ENCODE peak calls at places on chromosomes 12 and 14, in eight cellular contexts. A is GM23248; H is lower lobe of right lung; R is body of pancreas; P is Peyer's patch; Y is CD4-positive, CD25-positive, alpha-beta regulatory T cell; E is pancreas; O is NT2/D1. W is an unnamed sample.

GRCh38 chr14:68082698-68083291 is 263.2 kb downstream of the RAD51B start:
- DNase-seq in A (no peak), H (no peak), R (no peak), P (no peak), Y (no peak), E (no peak), O (no peak), W (no peak)

GRCh38 chr12:91931110-91931509 is 214.5 kb downstream of the BTG1 start:
- DNase-seq in A (peak; percentile 39), H (peak; percentile 45), R (peak; percentile 88), P (no peak), Y (no peak), E (peak; percentile 79), O (no peak), W (no peak)

GRCh38 chr12:29783773-29784666 is at the start of gene TMTC1:
- DNase-seq in A (peak; percentile 87), H (peak; percentile 64), R (peak; percentile 73), P (peak; percentile 59), Y (no peak), E (peak; percentile 43), O (peak; percentile 80), W (peak; percentile 87)

GRCh38 chr12:95118138-95118787 is 44.8 kb upstream of the NR2C1 start:
- DNase-seq in A (peak; percentile 88), H (no peak), R (no peak), P (no peak), Y (no peak), E (peak; percentile 19), O (no peak), W (no peak)

GRCh38 chr14:88130057-88130432 is 125.1 kb downstream of the GPR65 start:
- DNase-seq in A (no peak), H (no peak), R (no peak), P (no peak), Y (no peak), E (no peak), O (no peak), W (no peak)

GRCh38 chr12:109737631-109738030 is 24.0 kb downstream of the FAM222A start:
- DNase-seq in A (no peak), H (no peak), R (peak; percentile 27), P (peak; percentile 43), Y (no peak), E (peak; percentile 24), O (no peak), W (no peak)

GRCh38 chr12:12764824-12765223 is 20.6 kb upstream of the APOLD1 start:
- DNase-seq in A (no peak), H (no peak), R (no peak), P (no peak), Y (no peak), E (no peak), O (no peak), W (peak; percentile 23)

GRCh38 chr12:46661161-46661845 is 164.5 kb downstream of the SLC38A4 start:
- DNase-seq in A (peak; percentile 87), H (no peak), R (peak; percentile 25), P (no peak), Y (peak; percentile 50), E (peak; percentile 29), O (peak; percentile 49), W (peak; percentile 80)

DNA sequence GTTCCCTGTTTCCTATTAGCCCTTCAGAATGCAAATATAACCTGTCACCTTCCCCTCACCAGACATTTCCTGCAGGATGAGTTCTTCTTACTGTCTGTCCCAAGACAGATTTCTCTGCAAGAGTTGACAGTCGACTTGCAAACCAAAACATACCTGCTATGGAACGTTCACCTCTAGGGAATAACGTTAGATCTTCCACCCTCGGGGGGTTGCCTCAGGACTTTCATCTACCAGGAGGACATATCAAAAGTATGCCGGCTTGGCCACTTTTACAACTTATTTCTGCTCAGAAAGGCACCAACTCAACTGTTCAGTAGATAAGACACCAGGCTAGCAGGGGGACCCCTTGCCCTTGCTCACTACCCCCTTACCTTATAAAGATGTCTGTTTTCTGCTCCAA is 92.5 kb downstream of the DAAM1 start:
- DNase-seq in A (no peak), H (no peak), R (no peak), P (no peak), Y (no peak), E (no peak), O (no peak), W (no peak)
- H3K4me1 ChIP-seq in A (peaks cover 73% of the 10 kb centered on the region), H (peaks cover 30% of the 10 kb centered on the region), R (peaks cover 5% of the 10 kb centered on the region), P (no peaks in the 10 kb centered on the region), Y (peaks cover 5% of the 10 kb centered on the region), E (no peaks in the 10 kb centered on the region), O (no peaks in the 10 kb centered on the region), W (no peaks in the 10 kb centered on the region)

GRCh38 chr12:106960443-106960842 is 4.7 kb downstream of the TMEM263 start:
- DNase-seq in A (no peak), H (no peak), R (no peak), P (no peak), Y (no peak), E (no peak), O (no peak), W (no peak)

GRCh38 chr12:106957617-106958016 is 1.9 kb downstream of the TMEM263 start:
- DNase-seq in A (no peak), H (no peak), R (no peak), P (no peak), Y (no peak), E (no peak), O (no peak), W (no peak)

GRCh38 chr12:106956048-106956935 is 585 bp downstream of the TMEM263 start:
- DNase-seq in A (peak; percentile 91), H (peak; percentile 71), R (peak; percentile 83), P (peak; percentile 77), Y (peak; percentile 53), E (peak; percentile 76), O (peak; percentile 36), W (peak; percentile 89)

GRCh38 chr12:106962291-106962690 is 6.6 kb downstream of the TMEM263 start:
- DNase-seq in A (no peak), H (no peak), R (no peak), P (no peak), Y (no peak), E (no peak), O (no peak), W (no peak)
- H3K4me1 ChIP-seq in A (peaks cover 56% of the 10 kb centered on the region), H (peaks cover 21% of the 10 kb centered on the region), R (peaks cover 51% of the 10 kb centered on the region), P (no peaks in the 10 kb centered on the region), Y (peaks cover 17% of the 10 kb centered on the region), E (peaks cover 7% of the 10 kb centered on the region), O (no peaks in the 10 kb centered on the region), W (peaks cover 6% of the 10 kb centered on the region)

GRCh38 chr14:60980811-60981625 is at the start of the genes SLC38A6 and TRMT5:
- DNase-seq in A (peak; percentile 98), H (peak; percentile 94), R (peak; percentile 94), P (peak; percentile 96), Y (peak; percentile 93), E (peak; percentile 94), O (peak; percentile 77), W (peak; percentile 97)

GRCh38 chr14:60974070-60974469 is 6.8 kb downstream of the TRMT5 start:
- DNase-seq in A (no peak), H (no peak), R (no peak), P (no peak), Y (no peak), E (no peak), O (no peak), W (no peak)

GRCh38 chr14:60973070-60973469 is 7.8 kb downstream of the TRMT5 start:
- DNase-seq in A (no peak), H (no peak), R (no peak), P (no peak), Y (no peak), E (no peak), O (no peak), W (no peak)

GRCh38 chr14:60981626-60982455 is 796 bp downstream of the SLC38A6 start:
- DNase-seq in A (peak; percentile 88), H (no peak), R (no peak), P (no peak), Y (no peak), E (no peak), O (no peak), W (peak; percentile 19)

GRCh38 chr14:60977848-60978247 is 3.0 kb downstream of the TRMT5 start:
- DNase-seq in A (no peak), H (no peak), R (no peak), P (no peak), Y (no peak), E (no peak), O (no peak), W (no peak)
- H3K4me1 ChIP-seq in A (peaks cover 28% of the 10 kb centered on the region), H (peaks cover 22% of the 10 kb centered on the region), R (peaks cover 15% of the 10 kb centered on the region), P (no peaks in the 10 kb centered on the region), Y (peaks cover 26% of the 10 kb centered on the region), E (peaks cover 6% of the 10 kb centered on the region), O (no peaks in the 10 kb centered on the region), W (peaks cover 5% of the 10 kb centered on the region)

DNA sequence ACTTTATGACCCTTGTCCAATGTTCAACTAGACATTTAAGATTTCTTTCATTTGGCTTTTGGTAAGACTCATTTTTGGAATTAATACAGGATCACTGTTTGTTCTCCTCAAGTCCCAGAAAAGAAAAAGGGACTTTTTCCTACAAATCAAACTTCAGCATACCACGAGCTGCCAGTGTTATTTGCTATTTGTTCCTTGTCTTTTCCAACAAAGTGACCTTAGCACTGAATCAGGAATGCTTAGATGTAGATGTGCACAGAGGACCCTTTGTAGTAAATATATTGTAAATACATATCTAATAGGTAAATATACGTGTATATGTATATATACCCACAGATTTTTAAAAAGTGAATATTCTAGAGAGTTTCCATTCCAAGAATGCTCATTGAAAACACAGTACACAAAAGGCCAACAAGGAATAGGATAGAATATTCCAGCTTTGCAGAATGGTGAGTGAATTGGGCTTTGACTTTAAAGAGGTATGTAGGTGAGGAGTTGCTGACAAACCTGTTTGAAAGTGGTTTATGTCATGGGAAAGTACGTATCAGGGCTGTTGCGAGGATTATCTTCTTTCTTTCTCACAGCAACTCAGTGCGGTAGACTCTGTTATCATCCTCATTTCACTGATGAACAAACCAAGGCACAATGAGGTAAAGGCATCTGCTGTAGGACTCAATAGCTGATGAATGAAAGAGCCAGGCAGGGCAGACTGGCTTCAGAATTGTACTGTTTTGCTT is 65.0 kb downstream of the HMGA2 start:
- DNase-seq in A (no peak), H (no peak), R (no peak), P (no peak), Y (no peak), E (no peak), O (no peak), W (no peak)
- H3K4me1 ChIP-seq in A (peaks cover 71% of the 10 kb centered on the region), H (peaks cover 16% of the 10 kb centered on the region), R (peaks cover 7% of the 10 kb centered on the region), P (no peaks in the 10 kb centered on the region), Y (no peaks in the 10 kb centered on the region), E (no peaks in the 10 kb centered on the region), O (peaks cover 2% of the 10 kb centered on the region), W (peaks cover 32% of the 10 kb centered on the region)

DNA sequence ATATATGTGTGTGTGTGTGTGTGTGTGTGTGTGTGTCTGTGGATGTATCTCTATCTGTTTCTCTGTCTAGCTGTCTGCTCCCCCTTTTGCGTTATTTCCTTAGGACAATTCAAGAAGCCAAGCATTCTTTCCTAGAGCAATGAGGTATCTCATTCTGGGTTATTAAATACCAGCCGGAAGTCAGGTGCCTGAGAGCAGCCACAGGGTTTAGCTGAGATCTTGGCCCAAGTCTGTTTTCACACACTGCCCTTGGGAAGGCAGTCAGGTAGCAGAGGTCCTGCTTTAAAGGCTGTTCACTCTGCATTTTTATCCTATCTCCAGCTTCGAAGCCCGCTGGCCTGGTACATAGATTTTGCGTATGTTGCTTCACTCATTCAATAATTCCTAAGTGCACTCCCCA is 76.8 kb downstream of the TSPAN9 start:
- DNase-seq in A (no peak), H (no peak), R (no peak), P (no peak), Y (no peak), E (no peak), O (no peak), W (no peak)
- H3K4me1 ChIP-seq in A (peaks cover 32% of the 10 kb centered on the region), H (peaks cover 57% of the 10 kb centered on the region), R (peaks cover 31% of the 10 kb centered on the region), P (no peaks in the 10 kb centered on the region), Y (no peaks in the 10 kb centered on the region), E (peaks cover 4% of the 10 kb centered on the region), O (peaks cover 37% of the 10 kb centered on the region), W (peaks cover 38% of the 10 kb centered on the region)